ENCODE peak calls at places on chromosomes 4 and X, in five cellular contexts. One of them, this sample, is unnamed.

GRCh38 chr4:176755624-176756023 is 37.1 kb downstream of the VEGFC start:
- DNase-seq in AG20443: no peak
- DNase-seq in transverse colon: no peak
- DNase-seq in glutamatergic neuron: no peak
- DNase-seq in activated CD4-positive, CD25-positive, alpha-beta regulatory T cell treated with anti-CD3 and anti-CD28 coated beads, Interleukin-2, amount 50 U/mL, for 16 hours: no peak
- DNase-seq in this sample: no peak

GRCh38 chr4:8547108-8547911 is 32.9 kb upstream of the GPR78 start:
- DNase-seq in AG20443: peak; percentile 45
- DNase-seq in transverse colon: no peak
- DNase-seq in glutamatergic neuron: no peak
- DNase-seq in activated CD4-positive, CD25-positive, alpha-beta regulatory T cell treated with anti-CD3 and anti-CD28 coated beads, Interleukin-2, amount 50 U/mL, for 16 hours: no peak
- DNase-seq in this sample: peak; percentile 85

GRCh38 chr4:184838249-184839074 is 12.7 kb upstream of the ACSL1 start:
- DNase-seq in AG20443: no peak
- DNase-seq in transverse colon: no peak
- DNase-seq in glutamatergic neuron: no peak
- DNase-seq in activated CD4-positive, CD25-positive, alpha-beta regulatory T cell treated with anti-CD3 and anti-CD28 coated beads, Interleukin-2, amount 50 U/mL, for 16 hours: no peak
- DNase-seq in this sample: peak; percentile 49

GRCh38 chr4:162510115-162510514 is 346.3 kb upstream of the FSTL5 start:
- DNase-seq in AG20443: no peak
- DNase-seq in transverse colon: no peak
- DNase-seq in glutamatergic neuron: no peak
- DNase-seq in activated CD4-positive, CD25-positive, alpha-beta regulatory T cell treated with anti-CD3 and anti-CD28 coated beads, Interleukin-2, amount 50 U/mL, for 16 hours: no peak
- DNase-seq in this sample: no peak

GRCh38 chr4:2295535-2296442 is 33.9 kb upstream of the MXD4 start:
- DNase-seq in AG20443: no peak
- DNase-seq in transverse colon: no peak
- DNase-seq in glutamatergic neuron: no peak
- DNase-seq in activated CD4-positive, CD25-positive, alpha-beta regulatory T cell treated with anti-CD3 and anti-CD28 coated beads, Interleukin-2, amount 50 U/mL, for 16 hours: no peak
- DNase-seq in this sample: no peak

GRCh38 chr4:77023920-77024319 is 51.9 kb downstream of the CCNI start:
- DNase-seq in AG20443: no peak
- DNase-seq in transverse colon: no peak
- DNase-seq in glutamatergic neuron: no peak
- DNase-seq in activated CD4-positive, CD25-positive, alpha-beta regulatory T cell treated with anti-CD3 and anti-CD28 coated beads, Interleukin-2, amount 50 U/mL, for 16 hours: no peak
- DNase-seq in this sample: no peak

GRCh38 chr4:24470681-24471622 is 113.4 kb downstream of the DHX15 start:
- DNase-seq in AG20443: peak; percentile 62
- DNase-seq in transverse colon: peak; percentile 11
- DNase-seq in glutamatergic neuron: peak; percentile 50
- DNase-seq in activated CD4-positive, CD25-positive, alpha-beta regulatory T cell treated with anti-CD3 and anti-CD28 coated beads, Interleukin-2, amount 50 U/mL, for 16 hours: no peak
- DNase-seq in this sample: peak; percentile 7

GRCh38 chr4:24266951-24267577 is 317.3 kb downstream of the DHX15 start:
- DNase-seq in AG20443: peak; percentile 46
- DNase-seq in transverse colon: no peak
- DNase-seq in glutamatergic neuron: no peak
- DNase-seq in activated CD4-positive, CD25-positive, alpha-beta regulatory T cell treated with anti-CD3 and anti-CD28 coated beads, Interleukin-2, amount 50 U/mL, for 16 hours: no peak
- DNase-seq in this sample: no peak

GRCh38 chr4:10546-10870 is 42.6 kb upstream of the ZNF595 start:
- DNase-seq in AG20443: no peak
- DNase-seq in transverse colon: no peak
- DNase-seq in glutamatergic neuron: no peak
- DNase-seq in activated CD4-positive, CD25-positive, alpha-beta regulatory T cell treated with anti-CD3 and anti-CD28 coated beads, Interleukin-2, amount 50 U/mL, for 16 hours: no peak
- DNase-seq in this sample: no peak

GRCh38 chr4:3613980-3614730 is 81.9 kb upstream of the LRPAP1 start:
- DNase-seq in AG20443: peak; percentile 49
- DNase-seq in transverse colon: no peak
- DNase-seq in glutamatergic neuron: no peak
- DNase-seq in activated CD4-positive, CD25-positive, alpha-beta regulatory T cell treated with anti-CD3 and anti-CD28 coated beads, Interleukin-2, amount 50 U/mL, for 16 hours: no peak
- DNase-seq in this sample: no peak

GRCh38 chr4:121597346-121597934 is 99.3 kb downstream of the ANXA5 start:
- DNase-seq in AG20443: no peak
- DNase-seq in transverse colon: no peak
- DNase-seq in glutamatergic neuron: no peak
- DNase-seq in activated CD4-positive, CD25-positive, alpha-beta regulatory T cell treated with anti-CD3 and anti-CD28 coated beads, Interleukin-2, amount 50 U/mL, for 16 hours: no peak
- DNase-seq in this sample: peak; percentile 19

GRCh38 chr4:83114576-83114975 is at the start of gene PLAC8:
- DNase-seq in AG20443: no peak
- DNase-seq in transverse colon: peak; percentile 73
- DNase-seq in glutamatergic neuron: no peak
- DNase-seq in activated CD4-positive, CD25-positive, alpha-beta regulatory T cell treated with anti-CD3 and anti-CD28 coated beads, Interleukin-2, amount 50 U/mL, for 16 hours: no peak
- DNase-seq in this sample: peak; percentile 19

GRCh38 chrX:83593634-83594294 is 85.7 kb downstream of the POU3F4 start:
- DNase-seq in AG20443: no peak
- DNase-seq in transverse colon: no peak
- DNase-seq in glutamatergic neuron: no peak
- DNase-seq in activated CD4-positive, CD25-positive, alpha-beta regulatory T cell treated with anti-CD3 and anti-CD28 coated beads, Interleukin-2, amount 50 U/mL, for 16 hours: no peak
- DNase-seq in this sample: no peak

GRCh38 chr4:152485726-152486276 is 50.1 kb downstream of the FBXW7 start:
- DNase-seq in AG20443: peak; percentile 29
- DNase-seq in transverse colon: no peak
- DNase-seq in glutamatergic neuron: no peak
- DNase-seq in activated CD4-positive, CD25-positive, alpha-beta regulatory T cell treated with anti-CD3 and anti-CD28 coated beads, Interleukin-2, amount 50 U/mL, for 16 hours: peak; percentile 1
- DNase-seq in this sample: peak; percentile 87

GRCh38 chr4:128583753-128584712 is 225.5 kb upstream of the JADE1 start:
- DNase-seq in AG20443: peak; percentile 43
- DNase-seq in transverse colon: no peak
- DNase-seq in glutamatergic neuron: no peak
- DNase-seq in activated CD4-positive, CD25-positive, alpha-beta regulatory T cell treated with anti-CD3 and anti-CD28 coated beads, Interleukin-2, amount 50 U/mL, for 16 hours: no peak
- DNase-seq in this sample: no peak

GRCh38 chrX:40094041-40094899 is 3.5 kb downstream of the BCOR start:
- DNase-seq in AG20443: peak; percentile 36
- DNase-seq in transverse colon: peak; percentile 60
- DNase-seq in glutamatergic neuron: peak; percentile 54
- DNase-seq in activated CD4-positive, CD25-positive, alpha-beta regulatory T cell treated with anti-CD3 and anti-CD28 coated beads, Interleukin-2, amount 50 U/mL, for 16 hours: no peak
- DNase-seq in this sample: peak; percentile 43

GRCh38 chrX:135982860-135983259 is 2.4 kb upstream of the SLC9A6 start:
- DNase-seq in AG20443: no peak
- DNase-seq in transverse colon: no peak
- DNase-seq in glutamatergic neuron: no peak
- DNase-seq in activated CD4-positive, CD25-positive, alpha-beta regulatory T cell treated with anti-CD3 and anti-CD28 coated beads, Interleukin-2, amount 50 U/mL, for 16 hours: no peak
- DNase-seq in this sample: no peak

GRCh38 chr4:104494161-104494560 is 533 bp downstream of the CXXC4 start:
- DNase-seq in AG20443: no peak
- DNase-seq in transverse colon: no peak
- DNase-seq in glutamatergic neuron: no peak
- DNase-seq in activated CD4-positive, CD25-positive, alpha-beta regulatory T cell treated with anti-CD3 and anti-CD28 coated beads, Interleukin-2, amount 50 U/mL, for 16 hours: no peak
- DNase-seq in this sample: no peak

GRCh38 chr4:77196866-77197265 is 39.9 kb downstream of the CCNG2 start:
- DNase-seq in AG20443: no peak
- DNase-seq in transverse colon: no peak
- DNase-seq in glutamatergic neuron: no peak
- DNase-seq in activated CD4-positive, CD25-positive, alpha-beta regulatory T cell treated with anti-CD3 and anti-CD28 coated beads, Interleukin-2, amount 50 U/mL, for 16 hours: no peak
- DNase-seq in this sample: no peak

GRCh38 chr4:131499139-131499873 is 1649.8 kb upstream of the PCDH10 start:
- DNase-seq in AG20443: no peak
- DNase-seq in transverse colon: no peak
- DNase-seq in glutamatergic neuron: peak; percentile 22
- DNase-seq in activated CD4-positive, CD25-positive, alpha-beta regulatory T cell treated with anti-CD3 and anti-CD28 coated beads, Interleukin-2, amount 50 U/mL, for 16 hours: no peak
- DNase-seq in this sample: peak; percentile 48

GRCh38 chrX:154748712-154749339 is 2.1 kb downstream of the GAB3 start:
- DNase-seq in AG20443: peak; percentile 53
- DNase-seq in transverse colon: no peak
- DNase-seq in glutamatergic neuron: no peak
- DNase-seq in activated CD4-positive, CD25-positive, alpha-beta regulatory T cell treated with anti-CD3 and anti-CD28 coated beads, Interleukin-2, amount 50 U/mL, for 16 hours: no peak
- DNase-seq in this sample: peak; percentile 88

GRCh38 chr4:14428125-14428524 is 574.2 kb upstream of the CPEB2 start:
- DNase-seq in AG20443: no peak
- DNase-seq in transverse colon: no peak
- DNase-seq in glutamatergic neuron: no peak
- DNase-seq in activated CD4-positive, CD25-positive, alpha-beta regulatory T cell treated with anti-CD3 and anti-CD28 coated beads, Interleukin-2, amount 50 U/mL, for 16 hours: no peak
- DNase-seq in this sample: peak; percentile 26

GRCh38 chr4:175871774-175872405 is 59.8 kb upstream of the GPM6A start:
- DNase-seq in AG20443: no peak
- DNase-seq in transverse colon: no peak
- DNase-seq in glutamatergic neuron: no peak
- DNase-seq in activated CD4-positive, CD25-positive, alpha-beta regulatory T cell treated with anti-CD3 and anti-CD28 coated beads, Interleukin-2, amount 50 U/mL, for 16 hours: no peak
- DNase-seq in this sample: peak; percentile 58

GRCh38 chr4:183797041-183797444 is 108.1 kb upstream of the STOX2 start:
- DNase-seq in AG20443: no peak
- DNase-seq in transverse colon: peak; percentile 48
- DNase-seq in glutamatergic neuron: peak; percentile 18
- DNase-seq in activated CD4-positive, CD25-positive, alpha-beta regulatory T cell treated with anti-CD3 and anti-CD28 coated beads, Interleukin-2, amount 50 U/mL, for 16 hours: no peak
- DNase-seq in this sample: no peak

GRCh38 chrX:25021132-25021498 is 5.3 kb upstream of the ARX start:
- DNase-seq in AG20443: no peak
- DNase-seq in transverse colon: no peak
- DNase-seq in glutamatergic neuron: no peak
- DNase-seq in activated CD4-positive, CD25-positive, alpha-beta regulatory T cell treated with anti-CD3 and anti-CD28 coated beads, Interleukin-2, amount 50 U/mL, for 16 hours: no peak
- DNase-seq in this sample: no peak

GRCh38 chr4:88672987-88673386 is 24.6 kb downstream of the NAP1L5 start:
- DNase-seq in AG20443: peak; percentile 25
- DNase-seq in transverse colon: no peak
- DNase-seq in glutamatergic neuron: peak; percentile 48
- DNase-seq in activated CD4-positive, CD25-positive, alpha-beta regulatory T cell treated with anti-CD3 and anti-CD28 coated beads, Interleukin-2, amount 50 U/mL, for 16 hours: no peak
- DNase-seq in this sample: peak; percentile 46

GRCh38 chr4:161948026-161948770 is 215.6 kb downstream of the FSTL5 start:
- DNase-seq in AG20443: no peak
- DNase-seq in transverse colon: no peak
- DNase-seq in glutamatergic neuron: no peak
- DNase-seq in activated CD4-positive, CD25-positive, alpha-beta regulatory T cell treated with anti-CD3 and anti-CD28 coated beads, Interleukin-2, amount 50 U/mL, for 16 hours: no peak
- DNase-seq in this sample: no peak

GRCh38 chr4:129140521-129140920 is 44.6 kb downstream of the C4orf33 start:
- DNase-seq in AG20443: no peak
- DNase-seq in transverse colon: no peak
- DNase-seq in glutamatergic neuron: no peak
- DNase-seq in activated CD4-positive, CD25-positive, alpha-beta regulatory T cell treated with anti-CD3 and anti-CD28 coated beads, Interleukin-2, amount 50 U/mL, for 16 hours: no peak
- DNase-seq in this sample: peak; percentile 6

GRCh38 chr4:87559090-87559837 is 30.1 kb upstream of the SPARCL1 start:
- DNase-seq in AG20443: no peak
- DNase-seq in transverse colon: peak; percentile 17
- DNase-seq in glutamatergic neuron: no peak
- DNase-seq in activated CD4-positive, CD25-positive, alpha-beta regulatory T cell treated with anti-CD3 and anti-CD28 coated beads, Interleukin-2, amount 50 U/mL, for 16 hours: no peak
- DNase-seq in this sample: peak; percentile 20

GRCh38 chrX:41688835-41689234 is at the start of gene GPR34:
- DNase-seq in AG20443: no peak
- DNase-seq in transverse colon: no peak
- DNase-seq in glutamatergic neuron: no peak
- DNase-seq in activated CD4-positive, CD25-positive, alpha-beta regulatory T cell treated with anti-CD3 and anti-CD28 coated beads, Interleukin-2, amount 50 U/mL, for 16 hours: no peak
- DNase-seq in this sample: no peak

GRCh38 chrX:49842603-49843002 is 13.5 kb downstream of the PAGE4 start:
- DNase-seq in AG20443: no peak
- DNase-seq in transverse colon: no peak
- DNase-seq in glutamatergic neuron: no peak
- DNase-seq in activated CD4-positive, CD25-positive, alpha-beta regulatory T cell treated with anti-CD3 and anti-CD28 coated beads, Interleukin-2, amount 50 U/mL, for 16 hours: no peak
- DNase-seq in this sample: no peak

GRCh38 chrX:18286322-18286831 is 65.7 kb upstream of the BEND2 start:
- DNase-seq in AG20443: no peak
- DNase-seq in transverse colon: no peak
- DNase-seq in glutamatergic neuron: no peak
- DNase-seq in activated CD4-positive, CD25-positive, alpha-beta regulatory T cell treated with anti-CD3 and anti-CD28 coated beads, Interleukin-2, amount 50 U/mL, for 16 hours: no peak
- DNase-seq in this sample: no peak

GRCh38 chr4:93312299-93312698 is 516.3 kb upstream of the ATOH1 start:
- DNase-seq in AG20443: no peak
- DNase-seq in transverse colon: no peak
- DNase-seq in glutamatergic neuron: no peak
- DNase-seq in activated CD4-positive, CD25-positive, alpha-beta regulatory T cell treated with anti-CD3 and anti-CD28 coated beads, Interleukin-2, amount 50 U/mL, for 16 hours: no peak
- DNase-seq in this sample: no peak

GRCh38 chrX:16870861-16871584 is 861 bp upstream of the RBBP7 start:
- DNase-seq in AG20443: no peak
- DNase-seq in transverse colon: no peak
- DNase-seq in glutamatergic neuron: peak; percentile 29
- DNase-seq in activated CD4-positive, CD25-positive, alpha-beta regulatory T cell treated with anti-CD3 and anti-CD28 coated beads, Interleukin-2, amount 50 U/mL, for 16 hours: no peak
- DNase-seq in this sample: peak; percentile 27

GRCh38 chr4:95107635-95108034 is 349.9 kb downstream of the BMPR1B start:
- DNase-seq in AG20443: peak; percentile 18
- DNase-seq in transverse colon: no peak
- DNase-seq in glutamatergic neuron: no peak
- DNase-seq in activated CD4-positive, CD25-positive, alpha-beta regulatory T cell treated with anti-CD3 and anti-CD28 coated beads, Interleukin-2, amount 50 U/mL, for 16 hours: no peak
- DNase-seq in this sample: peak; percentile 80

GRCh38 chr4:83195280-83195679 is 80.8 kb upstream of the PLAC8 start:
- DNase-seq in AG20443: no peak
- DNase-seq in transverse colon: no peak
- DNase-seq in glutamatergic neuron: no peak
- DNase-seq in activated CD4-positive, CD25-positive, alpha-beta regulatory T cell treated with anti-CD3 and anti-CD28 coated beads, Interleukin-2, amount 50 U/mL, for 16 hours: no peak
- DNase-seq in this sample: no peak

GRCh38 chrX:51743179-51743957 is at the start of gene GSPT2:
- DNase-seq in AG20443: peak; percentile 78
- DNase-seq in transverse colon: peak; percentile 75
- DNase-seq in glutamatergic neuron: peak; percentile 65
- DNase-seq in activated CD4-positive, CD25-positive, alpha-beta regulatory T cell treated with anti-CD3 and anti-CD28 coated beads, Interleukin-2, amount 50 U/mL, for 16 hours: peak; percentile 6
- DNase-seq in this sample: peak; percentile 61

GRCh38 chr4:109179089-109179488 is 123.4 kb downstream of the COL25A1 start:
- DNase-seq in AG20443: no peak
- DNase-seq in transverse colon: no peak
- DNase-seq in glutamatergic neuron: no peak
- DNase-seq in activated CD4-positive, CD25-positive, alpha-beta regulatory T cell treated with anti-CD3 and anti-CD28 coated beads, Interleukin-2, amount 50 U/mL, for 16 hours: no peak
- DNase-seq in this sample: no peak

GRCh38 chr4:99848576-99848975 is 31.9 kb downstream of the DAPP1 start:
- DNase-seq in AG20443: no peak
- DNase-seq in transverse colon: no peak
- DNase-seq in glutamatergic neuron: no peak
- DNase-seq in activated CD4-positive, CD25-positive, alpha-beta regulatory T cell treated with anti-CD3 and anti-CD28 coated beads, Interleukin-2, amount 50 U/mL, for 16 hours: no peak
- DNase-seq in this sample: no peak

GRCh38 chr4:133920236-133920635 is 281.4 kb downstream of the PABPC4L start:
- DNase-seq in AG20443: no peak
- DNase-seq in transverse colon: no peak
- DNase-seq in glutamatergic neuron: no peak
- DNase-seq in activated CD4-positive, CD25-positive, alpha-beta regulatory T cell treated with anti-CD3 and anti-CD28 coated beads, Interleukin-2, amount 50 U/mL, for 16 hours: no peak
- DNase-seq in this sample: no peak